ENCODE peak calls at places on chromosomes 11 and 22, in ten cellular contexts. E is uterus, P is sigmoid colon, W is tibial nerve, N is HCT116, B is body of pancreas, V is Peyer's patch, X is A549, G is esophagus muscularis mucosa, H is transverse colon. U is an unnamed sample.
A peak's percentile ranks its signal among the peaks of the same experiment; 100 is the strongest.

GRCh38 chr11:71164186-71164585 is 88.2 kb downstream of the SHANK2 start:
- DNase-seq in E (no peak), P (peak; percentile 25), W (no peak), N (no peak), B (no peak), V (peak; percentile 2), X (no peak), G (peak; percentile 74), H (no peak), U (no peak)

GRCh38 chr11:128522943-128523518 is 64.3 kb downstream of the ETS1 start:
- DNase-seq in E (no peak), P (no peak), W (no peak), N (no peak), B (no peak), V (no peak), X (no peak), G (no peak), H (no peak), U (no peak)

GRCh38 chr11:128453444-128454336 is 133.7 kb downstream of the ETS1 start:
- DNase-seq in E (peak; percentile 82), P (peak; percentile 91), W (peak; percentile 73), N (no peak), B (peak; percentile 65), V (peak; percentile 78), X (no peak), G (no peak), H (peak; percentile 62), U (peak; percentile 85)

GRCh38 chr11:130327716-130328115 is 13.0 kb upstream of the ZBTB44 start:
- DNase-seq in E (no peak), P (no peak), W (no peak), N (no peak), B (no peak), V (no peak), X (no peak), G (no peak), H (no peak), U (no peak)

GRCh38 chr11:62025429-62026105 is 58.1 kb upstream of the FTH1 start:
- DNase-seq in E (peak; percentile 63), P (peak; percentile 85), W (peak; percentile 63), N (peak; percentile 82), B (peak; percentile 68), V (peak; percentile 88), X (peak; percentile 86), G (peak; percentile 93), H (peak; percentile 76), U (peak; percentile 24)

GRCh38 chr11:2313051-2313951 is 11.5 kb downstream of the TSPAN32 start:
- DNase-seq in E (no peak), P (peak; percentile 66), W (no peak), N (no peak), B (peak; percentile 13), V (peak; percentile 42), X (no peak), G (no peak), H (peak; percentile 6), U (no peak)

GRCh38 chr11:40885257-40885947 is 574.0 kb downstream of the LRRC4C start:
- DNase-seq in E (no peak), P (no peak), W (no peak), N (no peak), B (no peak), V (no peak), X (no peak), G (no peak), H (no peak), U (no peak)

GRCh38 chr11:116714902-116715301 is 57.9 kb downstream of the BUD13 start:
- DNase-seq in E (no peak), P (no peak), W (no peak), N (no peak), B (no peak), V (no peak), X (no peak), G (no peak), H (no peak), U (no peak)

GRCh38 chr11:62573006-62573591 is 592 bp downstream of the EEF1G start:
- DNase-seq in E (no peak), P (peak; percentile 71), W (no peak), N (no peak), B (no peak), V (no peak), X (no peak), G (no peak), H (no peak), U (no peak)

GRCh38 chr11:59076876-59077571 is 9.1 kb upstream of the GLYATL1B start:
- DNase-seq in E (no peak), P (no peak), W (no peak), N (no peak), B (no peak), V (peak; percentile 71), X (no peak), G (peak; percentile 74), H (no peak), U (no peak)

GRCh38 chr11:110711448-110711775 is 825 bp downstream of the ARHGAP20 start:
- DNase-seq in E (no peak), P (no peak), W (no peak), N (no peak), B (no peak), V (no peak), X (no peak), G (no peak), H (no peak), U (no peak)

GRCh38 chr11:58921778-58922390 is 17.4 kb upstream of the GLYATL1 start:
- DNase-seq in E (no peak), P (no peak), W (no peak), N (no peak), B (no peak), V (no peak), X (no peak), G (no peak), H (no peak), U (no peak)

GRCh38 chr11:74981888-74982287 is 6.8 kb upstream of the NEU3 start:
- DNase-seq in E (no peak), P (no peak), W (no peak), N (no peak), B (no peak), V (no peak), X (no peak), G (no peak), H (no peak), U (no peak)

GRCh38 chr11:76140912-76141574 is 65.3 kb downstream of the WNT11 start:
- DNase-seq in E (no peak), P (no peak), W (no peak), N (no peak), B (no peak), V (no peak), X (no peak), G (peak; percentile 31), H (no peak), U (peak; percentile 37)

GRCh38 chr11:132610216-132610615 is 922.1 kb downstream of the OPCML start:
- DNase-seq in E (no peak), P (no peak), W (no peak), N (no peak), B (no peak), V (no peak), X (no peak), G (peak; percentile 53), H (no peak), U (no peak)

GRCh38 chr11:64078294-64078693 is 42.6 kb downstream of the FLRT1 start:
- DNase-seq in E (no peak), P (no peak), W (no peak), N (no peak), B (no peak), V (no peak), X (no peak), G (no peak), H (no peak), U (no peak)

GRCh38 chr11:33936745-33937612 is 45.1 kb upstream of the LMO2 start:
- DNase-seq in E (peak; percentile 67), P (peak; percentile 83), W (peak; percentile 43), N (no peak), B (peak; percentile 29), V (peak; percentile 54), X (no peak), G (no peak), H (peak; percentile 22), U (peak; percentile 28)

GRCh38 chr11:58465690-58466089 is 23.7 kb upstream of the OR5B12 start:
- DNase-seq in E (no peak), P (no peak), W (no peak), N (no peak), B (no peak), V (no peak), X (no peak), G (no peak), H (no peak), U (no peak)

DNA sequence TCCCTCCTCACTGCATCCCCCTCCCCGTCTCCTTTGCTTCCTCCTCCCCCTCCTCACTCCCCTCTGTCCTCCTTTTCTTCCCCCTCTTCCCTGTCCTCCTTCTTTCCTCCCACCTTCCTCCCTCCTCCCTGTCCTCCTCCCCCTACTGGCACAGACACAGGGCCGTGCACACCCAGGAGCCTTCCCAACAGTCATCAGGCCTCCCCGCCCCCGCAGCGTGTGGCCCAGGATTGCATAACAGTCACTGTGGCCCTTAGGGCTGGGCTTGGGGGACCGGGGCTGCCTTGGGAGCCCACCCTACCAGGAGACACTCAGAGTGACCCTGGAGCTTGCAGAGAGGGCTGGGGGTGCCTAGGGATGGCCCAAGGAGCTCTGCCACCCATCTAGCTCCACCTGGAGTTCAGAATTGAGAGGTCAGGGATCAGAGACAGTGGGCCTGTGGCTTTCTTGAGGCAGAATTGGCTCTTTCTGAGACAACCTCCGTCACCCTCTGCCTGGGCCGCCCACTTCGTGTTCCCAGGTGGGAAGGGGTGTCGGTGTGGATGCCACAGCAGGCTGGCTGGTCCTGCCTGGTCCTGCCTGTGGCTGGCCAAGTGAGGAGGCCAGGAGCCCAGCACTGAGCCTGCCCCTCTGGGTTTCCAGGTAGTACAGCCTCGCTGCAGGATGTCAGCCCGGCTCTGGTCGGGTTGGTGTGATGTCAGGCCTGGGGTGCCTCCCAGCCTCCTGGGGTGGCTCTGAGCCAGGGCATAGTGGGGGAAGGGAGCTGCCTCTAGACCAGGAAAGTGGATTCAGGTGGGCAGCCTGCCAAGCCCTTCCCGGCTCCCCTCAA is 1.6 kb downstream of the SPI1 start:
- DNase-seq in E (no peak), P (no peak), W (peak; percentile 40), N (no peak), B (no peak), V (peak; percentile 66), X (no peak), G (no peak), H (peak; percentile 39), U (no peak)
- TF ChIP-seq POLR2A in E (no peak), P (no peak), W (no peak), N (no peak), B (no peak), V (no peak), X (peak; percentile 7), G (no peak), H (no peak), U (no peak)

GRCh38 chr22:35409783-35410662 is 10.1 kb downstream of the MCM5 start:
- DNase-seq in E (no peak), P (no peak), W (no peak), N (no peak), B (no peak), V (peak; percentile 88), X (no peak), G (no peak), H (peak; percentile 52), U (no peak)
- H3K27ac ChIP-seq in E (no peak overlapping the region), P (no peak overlapping the region), W (peak overlapping the region; percentile 64), N (no peak overlapping the region), B (no peak overlapping the region), V (peak overlapping the region; percentile 79), X (no peak overlapping the region), G (peak overlapping the region; percentile 13), H (peak overlapping the region; percentile 56), U (no peak overlapping the region)

GRCh38 chr11:47375020-47375419 is 3.3 kb downstream of the SPI1 start:
- DNase-seq in E (no peak), P (no peak), W (no peak), N (no peak), B (no peak), V (no peak), X (no peak), G (no peak), H (no peak), U (no peak)
- TF ChIP-seq POLR2A in E (no peak), P (no peak), W (no peak), N (no peak), B (no peak), V (no peak), X (no peak), G (no peak), H (no peak), U (no peak)

GRCh38 chr22:44024288-44024908 is at the start of gene PARVB:
- DNase-seq in E (no peak), P (no peak), W (no peak), N (no peak), B (no peak), V (peak; percentile 55), X (no peak), G (no peak), H (peak; percentile 17), U (no peak)
- H3K27ac ChIP-seq in E (peak within 1 kb of the TSS; percentile 85), P (peak within 1 kb of the TSS; percentile 83), W (peak within 1 kb of the TSS; percentile 83), N (peak within 1 kb of the TSS; percentile 74), B (peak within 1 kb of the TSS; percentile 67), V (peak within 1 kb of the TSS; percentile 89), X (peak within 1 kb of the TSS; percentile 100), G (peak within 1 kb of the TSS; percentile 78), H (peak within 1 kb of the TSS; percentile 82), U (peak within 1 kb of the TSS; percentile 71)

U was measured in prostate gland.